ENCODE peak calls at places on chromosomes 11 and 22, in nine cellular contexts. E, Y, U, L, A, B, O, N and G are unnamed samples.

GRCh38 chr11:71502871-71503435 is 24.1 kb upstream of the KRTAP5-7 start:
- DNase-seq in E (no peak), Y (no peak), U (no peak), L (no peak), A (no peak), B (no peak), O (no peak), N (no peak), G (no peak)

GRCh38 chr11:116418388-116419041 is 354.3 kb downstream of the BUD13 start:
- DNase-seq in E (no peak), Y (no peak), U (no peak), L (no peak), A (no peak), B (no peak), O (no peak), N (no peak), G (no peak)

GRCh38 chr11:76443254-76443935 is 1.4 kb upstream of the EMSY start:
- DNase-seq in E (no peak), Y (no peak), U (no peak), L (no peak), A (no peak), B (no peak), O (no peak), N (peak; percentile 32), G (no peak)

GRCh38 chr22:19994851-19995610 is 21.6 kb downstream of the ARVCF start:
- DNase-seq in E (no peak), Y (no peak), U (no peak), L (no peak), A (no peak), B (no peak), O (no peak), N (no peak), G (no peak)

GRCh38 chr22:27075028-27075678 is 417.8 kb downstream of the MIAT start:
- DNase-seq in E (no peak), Y (no peak), U (peak; percentile 17), L (no peak), A (no peak), B (no peak), O (no peak), N (peak; percentile 32), G (no peak)

GRCh38 chr11:113462830-113463229 is 12.4 kb downstream of the DRD2 start:
- DNase-seq in E (no peak), Y (no peak), U (no peak), L (no peak), A (no peak), B (no peak), O (no peak), N (no peak), G (no peak)

GRCh38 chr11:78574386-78575381 is at the start of gene NARS2:
- DNase-seq in E (peak; percentile 98), Y (peak; percentile 98), U (peak; percentile 100), L (peak; percentile 98), A (peak; percentile 97), B (peak; percentile 95), O (peak; percentile 93), N (peak; percentile 99), G (peak; percentile 88)

GRCh38 chr11:116276051-116277044 is 496.4 kb downstream of the BUD13 start:
- DNase-seq in E (no peak), Y (no peak), U (no peak), L (peak; percentile 72), A (peak; percentile 61), B (peak; percentile 84), O (no peak), N (peak; percentile 67), G (peak; percentile 92)

GRCh38 chr22:44142421-44143116 is 38.2 kb upstream of the PARVG start:
- DNase-seq in E (no peak), Y (no peak), U (no peak), L (no peak), A (no peak), B (no peak), O (no peak), N (no peak), G (no peak)

GRCh38 chr11:12167098-12167999 is 57.0 kb downstream of the MICAL2 start:
- DNase-seq in E (no peak), Y (peak; percentile 78), U (peak; percentile 41), L (no peak), A (no peak), B (peak; percentile 93), O (peak; percentile 29), N (peak; percentile 78), G (no peak)

GRCh38 chr11:2769779-2770555 is 70.2 kb upstream of the KCNQ1OT1 start:
- DNase-seq in E (no peak), Y (no peak), U (no peak), L (no peak), A (no peak), B (no peak), O (no peak), N (no peak), G (no peak)

GRCh38 chr11:117390743-117391142 is 63.1 kb downstream of the CEP164 start:
- DNase-seq in E (no peak), Y (no peak), U (no peak), L (no peak), A (no peak), B (no peak), O (no peak), N (no peak), G (no peak)

GRCh38 chr22:43345356-43345755 is 2.2 kb upstream of the SCUBE1 start:
- DNase-seq in E (no peak), Y (no peak), U (no peak), L (no peak), A (no peak), B (no peak), O (no peak), N (no peak), G (no peak)

GRCh38 chr22:38974826-38975175 is 7.3 kb upstream of the APOBEC3B start:
- DNase-seq in E (no peak), Y (no peak), U (no peak), L (no peak), A (no peak), B (no peak), O (no peak), N (no peak), G (no peak)

GRCh38 chr11:115678942-115679341 is 174.7 kb upstream of the CADM1 start:
- DNase-seq in E (no peak), Y (no peak), U (no peak), L (no peak), A (no peak), B (no peak), O (no peak), N (peak; percentile 6), G (no peak)

GRCh38 chr11:534592-535518 is 521 bp downstream of the HRAS start:
- DNase-seq in E (no peak), Y (no peak), U (peak; percentile 26), L (peak; percentile 26), A (no peak), B (peak; percentile 44), O (no peak), N (peak; percentile 42), G (no peak)

GRCh38 chr11:128291835-128292234 is 295.5 kb downstream of the ETS1 start:
- DNase-seq in E (no peak), Y (no peak), U (no peak), L (no peak), A (peak; percentile 50), B (no peak), O (no peak), N (no peak), G (no peak)